ENCODE peak calls at places on chromosomes 11 and 22, in four cellular contexts. J is A549, U is transverse colon, F is suprapubic skin. N is an unnamed sample.

GRCh38 chr11:133075351-133075750 is 456.9 kb downstream of the OPCML start:
- DNase-seq in F (peak), U (no peak), J (no peak), N (peak)

GRCh38 chr22:25282346-25282670 is 62.9 kb downstream of the CRYBB2 start:
- DNase-seq in U (no peak), J (no peak), F (no peak), N (no peak)

GRCh38 chr11:99911116-99911515 is 776.0 kb upstream of the ARHGAP42 start:
- DNase-seq in U (no peak), F (no peak), J (no peak), N (no peak)

GRCh38 chr11:94424662-94425061 is 23.4 kb upstream of the GPR83 start:
- DNase-seq in U (no peak), J (no peak), F (no peak), N (no peak)

GRCh38 chr22:32823024-32823730 is 21.7 kb downstream of the TIMP3 start:
- DNase-seq in U (peak), F (no peak), J (peak), N (no peak)

GRCh38 chr22:40030026-40030756 is 35.4 kb downstream of the FAM83F start:
- DNase-seq in J (no peak), F (no peak), U (no peak), N (no peak)

GRCh38 chr22:46135611-46136538 is 14.5 kb upstream of the PPARA start:
- DNase-seq in J (no peak), F (no peak), U (no peak), N (no peak)

GRCh38 chr11:75214411-75214821 is 26.2 kb upstream of the TPBGL start:
- DNase-seq in J (peak), U (peak), F (peak), N (no peak)

GRCh38 chr11:11579012-11579755 is 42.6 kb downstream of the GALNT18 start:
- DNase-seq in U (no peak), F (no peak), J (no peak), N (no peak)

GRCh38 chr11:12674571-12674935 is 332 bp downstream of the TEAD1 start:
- DNase-seq in U (peak), F (peak), J (no peak), N (no peak)

GRCh38 chr22:45508814-45509213 is 6.1 kb downstream of the FBLN1 start:
- DNase-seq in U (no peak), J (no peak), F (no peak), N (no peak)

GRCh38 chr22:44456661-44457412 is 41.2 kb downstream of the RTL6 start:
- DNase-seq in F (no peak), U (no peak), J (no peak), N (peak)

GRCh38 chr22:44033287-44033686 is 9.2 kb downstream of the PARVB start:
- DNase-seq in J (no peak), U (no peak), F (no peak), N (no peak)

GRCh38 chr11:66221726-66222236 is 46.7 kb upstream of the RAB1B start:
- DNase-seq in J (no peak), U (no peak), F (no peak), N (no peak)

GRCh38 chr11:515131-515530 is 8.1 kb upstream of the RNH1 start:
- DNase-seq in U (no peak), J (no peak), F (no peak), N (no peak)

GRCh38 chr11:20647976-20648565 is 21.3 kb upstream of the NELL1 start:
- DNase-seq in U (peak), J (peak), F (no peak), N (no peak)

GRCh38 chr22:49960967-49961600 is 512 bp downstream of the PIM3 start:
- DNase-seq in U (peak), F (peak), J (no peak), N (no peak)

GRCh38 chr11:7673724-7674434 is 579 bp upstream of the CYB5R2 start:
- DNase-seq in J (no peak), U (peak), F (no peak), N (no peak)

GRCh38 chr11:60985991-60986915 is 14.8 kb downstream of the CD6 start:
- DNase-seq in F (no peak), J (no peak), U (peak), N (no peak)

GRCh38 chr11:18324381-18324780 is 2.0 kb downstream of the GTF2H1 start:
- DNase-seq in J (no peak), U (no peak), F (no peak), N (no peak)

GRCh38 chr11:33942954-33943353 is 51.1 kb upstream of the LMO2 start:
- DNase-seq in U (no peak), F (no peak), J (no peak), N (no peak)

GRCh38 chr11:65352783-65353182 is 1.8 kb upstream of the TIGD3 start:
- DNase-seq in J (peak), F (no peak), U (no peak), N (no peak)

GRCh38 chr11:7605544-7605943 is 67.8 kb downstream of the CYB5R2 start:
- DNase-seq in U (no peak), J (peak), F (no peak), N (no peak)

GRCh38 chr11:44625759-44626523 is 60.5 kb downstream of the CD82 start:
- DNase-seq in J (no peak), F (peak), U (peak), N (peak)

GRCh38 chr11:80393210-80393609 is 952.4 kb upstream of the TENM4 start:
- DNase-seq in J (no peak), U (no peak), F (no peak), N (no peak)
- TF ChIP-seq EP300 in J (no peak), U (no peak), F (no peak), N (no peak)

DNA sequence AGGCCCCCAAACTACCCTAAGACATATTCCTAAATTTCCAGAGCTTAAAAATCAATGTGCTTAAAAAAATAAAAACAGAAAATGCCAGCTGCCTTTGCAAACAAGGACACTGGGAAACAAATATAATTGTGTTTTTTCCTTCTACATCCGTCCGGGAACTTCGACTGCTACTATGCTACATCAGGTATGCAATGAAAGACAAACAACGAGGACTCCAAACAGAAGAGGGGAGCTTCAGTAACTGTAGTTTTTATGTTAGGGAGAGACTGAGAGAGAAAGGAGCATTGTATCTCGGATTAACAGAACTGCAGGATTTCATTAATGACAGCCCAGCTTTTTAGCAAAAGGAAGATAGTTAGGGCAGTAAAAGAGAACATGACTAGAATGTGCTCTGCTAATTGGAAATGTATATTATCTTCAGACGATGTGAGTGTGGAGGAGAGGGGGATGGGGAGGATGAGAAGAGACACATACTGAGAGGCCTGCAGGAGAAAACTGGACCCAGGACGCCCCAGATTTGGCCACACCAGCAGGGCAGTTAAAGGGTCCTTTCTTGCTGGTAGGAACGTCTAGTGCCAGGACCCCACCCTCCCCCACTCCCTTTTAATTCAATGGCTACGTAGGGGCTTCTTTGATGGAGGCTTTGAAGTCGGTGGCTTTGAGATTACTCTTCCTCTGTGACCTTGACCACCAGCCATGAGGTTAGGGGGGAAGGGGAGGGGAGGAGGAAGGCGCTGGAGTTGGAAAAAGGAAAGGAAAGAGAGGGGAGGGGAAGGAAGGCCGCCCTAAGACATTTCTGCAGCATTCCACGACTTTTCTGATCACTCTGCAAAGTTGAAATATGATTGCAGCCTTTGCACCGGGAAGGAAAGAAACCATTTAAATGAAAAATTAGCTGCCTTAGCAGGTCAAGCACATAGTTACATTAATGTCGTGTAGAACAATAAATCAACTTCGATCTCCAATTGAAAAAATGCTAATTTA is 187.1 kb downstream of the BLID start:
- DNase-seq in F (no peak), U (no peak), J (no peak), N (peak)
- TF ChIP-seq EP300 in F (no peak), U (no peak), J (no peak), N (no peak)

GRCh38 chr11:102144357-102145342 is 34.4 kb downstream of the YAP1 start:
- DNase-seq in F (no peak), U (peak), J (no peak), N (no peak)

GRCh38 chr11:102147031-102147430 is 36.8 kb downstream of the YAP1 start:
- DNase-seq in U (no peak), F (no peak), J (no peak), N (no peak)

GRCh38 chr11:102147632-102148031 is 37.4 kb downstream of the YAP1 start:
- DNase-seq in F (no peak), U (no peak), J (no peak), N (no peak)

GRCh38 chr11:102151784-102152525 is 41.7 kb downstream of the YAP1 start:
- DNase-seq in U (no peak), F (no peak), J (no peak), N (no peak)

GRCh38 chr11:102148059-102148458 is 37.8 kb downstream of the YAP1 start:
- DNase-seq in U (no peak), F (no peak), J (no peak), N (no peak)
- TF ChIP-seq EP300 in U (no peak), F (no peak), J (no peak), N (no peak)

DNA sequence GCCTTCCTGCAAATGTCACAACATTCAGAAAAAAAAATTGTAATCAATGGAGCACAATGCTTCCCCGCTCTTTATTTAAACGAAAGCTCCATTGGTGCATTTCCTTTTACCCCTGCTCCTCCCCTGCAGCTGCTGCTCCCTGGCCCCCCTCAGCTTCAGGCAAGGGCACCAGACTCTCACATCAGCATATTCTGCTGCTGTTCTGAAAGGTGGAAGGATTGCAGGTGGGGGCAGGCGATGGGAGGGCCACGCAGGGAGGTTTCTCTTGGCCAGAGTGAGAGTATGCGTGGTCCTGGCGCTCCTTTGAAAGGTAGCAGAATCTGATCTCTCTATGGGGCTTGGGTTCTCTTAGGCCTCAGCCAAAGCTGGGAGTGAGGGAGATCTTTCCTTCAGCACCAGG is 240.8 kb upstream of the CADM1 start:
- DNase-seq in J (no peak), U (no peak), F (no peak), N (no peak)
- TF ChIP-seq EP300 in J (no peak), U (no peak), F (no peak), N (no peak)

DNA sequence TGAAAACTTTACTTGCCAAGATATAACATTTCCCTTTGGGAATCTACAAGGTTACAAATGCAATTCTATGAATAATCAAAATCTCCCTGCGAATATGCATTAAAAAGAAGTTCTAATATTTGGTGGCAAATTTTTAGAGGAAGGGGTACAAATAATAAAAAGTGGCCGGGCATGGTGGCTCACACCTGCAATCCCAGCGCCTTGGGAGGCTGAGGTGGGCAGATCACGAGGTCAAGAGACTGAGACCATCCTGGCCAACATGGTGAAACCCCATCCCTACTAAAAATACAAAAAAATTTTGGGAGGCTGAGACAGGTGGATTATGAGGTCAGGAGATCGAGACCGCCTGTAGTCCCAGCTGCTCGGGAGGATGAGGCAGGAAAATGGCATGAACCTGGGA is 47.0 kb downstream of the ZNF280B start:
- DNase-seq in U (no peak), F (no peak), J (no peak), N (no peak)
- TF ChIP-seq EP300 in U (no peak), F (no peak), J (no peak), N (no peak)

GRCh38 chr22:36916034-36916433 is 2.6 kb downstream of the CSF2RB start:
- DNase-seq in F (no peak), J (no peak), U (no peak), N (no peak)
- TF ChIP-seq EP300 in F (no peak), J (no peak), U (no peak), N (no peak)

DNA sequence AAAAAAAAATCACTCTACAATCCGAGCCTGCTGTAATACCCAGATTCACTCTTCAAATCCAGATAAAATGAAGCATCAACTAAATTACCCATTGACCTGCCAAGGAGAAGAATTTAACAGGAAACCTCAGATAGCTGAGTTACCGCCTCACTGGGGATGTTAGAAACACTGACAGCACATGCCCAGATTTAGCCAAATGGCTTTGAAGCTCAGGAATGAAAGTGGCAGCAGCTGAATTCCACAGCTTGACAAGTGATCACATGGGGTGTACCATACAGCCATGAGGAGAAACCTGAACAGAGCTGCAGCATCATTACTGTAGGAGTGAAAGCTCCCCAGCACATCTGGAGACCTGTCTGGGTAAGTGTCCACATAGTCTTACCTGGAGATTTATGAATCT is 807.6 kb downstream of the DLG2 start:
- DNase-seq in F (no peak), J (no peak), U (no peak), N (no peak)
- TF ChIP-seq EP300 in F (no peak), J (no peak), U (no peak), N (no peak)

GRCh38 chr11:113875414-113876073 is at the start of gene USP28:
- DNase-seq in F (peak), J (peak), U (peak), N (peak)
- TF ChIP-seq EP300 in F (no peak), J (no peak), U (no peak), N (no peak)

DNA sequence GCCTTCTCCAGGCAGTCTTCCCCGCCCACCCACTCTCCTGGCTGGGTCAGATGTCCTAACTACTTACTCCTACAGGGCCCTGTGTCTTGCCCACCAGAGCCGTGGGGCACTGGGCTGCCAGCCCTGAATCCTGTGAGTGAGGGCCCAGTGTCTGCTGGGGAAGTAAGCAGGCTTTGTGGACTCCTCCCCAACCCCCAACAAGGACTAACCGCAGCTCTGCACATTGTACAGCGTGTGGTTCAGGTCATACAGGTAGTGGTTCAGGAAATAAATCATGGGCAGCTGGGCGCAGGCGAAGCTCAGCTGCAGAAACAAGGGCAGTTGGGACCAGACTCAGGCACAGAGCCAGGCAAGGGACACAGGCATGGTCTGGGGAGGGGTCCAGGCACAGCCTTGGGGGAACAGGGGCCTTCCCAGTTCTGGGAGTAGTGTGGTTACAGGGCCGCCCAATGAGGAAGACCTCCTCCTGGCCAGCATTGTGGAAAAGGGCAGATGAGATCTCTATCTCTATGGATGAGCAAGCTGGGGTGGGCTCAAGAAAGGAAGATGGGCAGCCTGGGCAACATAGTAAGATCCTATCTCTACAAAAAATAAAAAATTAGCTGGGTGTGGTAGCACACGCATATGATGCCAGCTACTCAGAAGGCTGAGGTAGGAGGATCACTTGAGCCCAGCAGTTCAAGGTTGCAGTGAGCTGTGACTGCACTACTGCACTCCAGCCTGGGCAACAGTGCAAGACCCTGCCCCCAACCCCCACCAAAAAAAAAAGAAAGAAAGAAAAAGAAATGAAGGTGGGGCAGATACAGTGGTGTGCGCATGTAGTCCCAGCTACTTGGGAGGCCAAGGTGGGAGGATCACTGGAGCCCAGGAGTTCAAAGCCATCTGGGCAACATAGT is 5.5 kb downstream of the UNC93B1 start:
- DNase-seq in F (no peak), U (peak), J (no peak), N (no peak)
- TF ChIP-seq EP300 in F (no peak), U (no peak), J (no peak), N (no peak)